ENCODE peak calls at places on chromosomes 11 and 22, in nine cellular contexts. T, U, C, W, E, H, R, D and S are unnamed samples.

GRCh38 chr11:131763193-131763890 is 392.9 kb downstream of the NTM start:
- DNase-seq in T (no peak), U (peak), C (no peak), W (no peak), E (no peak), H (no peak), R (peak), D (no peak), S (no peak)

GRCh38 chr22:35868938-35869337 is 151.3 kb downstream of the APOL5 start:
- DNase-seq in T (no peak), U (peak), C (no peak), W (no peak), E (peak), H (no peak), R (peak), D (no peak), S (no peak)

GRCh38 chr11:130389315-130389935 is 39.0 kb downstream of the ADAMTS8 start:
- DNase-seq in T (no peak), U (no peak), C (peak), W (no peak), E (no peak), H (no peak), R (peak), D (no peak), S (no peak)

GRCh38 chr11:16902979-16903378 is 111.2 kb downstream of the PLEKHA7 start:
- DNase-seq in T (no peak), U (no peak), C (no peak), W (peak), E (no peak), H (no peak), R (no peak), D (no peak), S (no peak)

GRCh38 chr11:110199184-110199981 is 97.0 kb downstream of the RDX start:
- DNase-seq in T (no peak), U (peak), C (no peak), W (no peak), E (peak), H (no peak), R (peak), D (no peak), S (no peak)

GRCh38 chr11:61967177-61967923 is at the start of gene FTH1:
- DNase-seq in T (peak), U (peak), C (peak), W (peak), E (peak), H (peak), R (peak), D (peak), S (peak)

GRCh38 chr11:82494988-82495432 is 238.7 kb downstream of the FAM181B start:
- DNase-seq in T (no peak), U (no peak), C (no peak), W (peak), E (peak), H (no peak), R (no peak), D (no peak), S (peak)

GRCh38 chr22:25833091-25833490 is 91.1 kb downstream of the MYO18B start:
- DNase-seq in T (no peak), U (no peak), C (peak), W (no peak), E (no peak), H (no peak), R (no peak), D (no peak), S (no peak)

GRCh38 chr11:113279591-113279990 is 34.8 kb upstream of the TTC12 start:
- DNase-seq in T (no peak), U (no peak), C (no peak), W (no peak), E (no peak), H (no peak), R (no peak), D (no peak), S (no peak)

GRCh38 chr11:116791002-116791812 is 472 bp downstream of the APOA5 start:
- DNase-seq in T (peak), U (peak), C (peak), W (peak), E (peak), H (peak), R (peak), D (peak), S (peak)

GRCh38 chr22:36546092-36546804 is 17.3 kb upstream of the EIF3D start:
- DNase-seq in T (no peak), U (peak), C (no peak), W (peak), E (peak), H (no peak), R (peak), D (no peak), S (peak)

GRCh38 chr22:47188337-47189055 is 426.0 kb downstream of the TBC1D22A start:
- DNase-seq in T (peak), U (no peak), C (no peak), W (no peak), E (no peak), H (no peak), R (no peak), D (no peak), S (no peak)

DNA sequence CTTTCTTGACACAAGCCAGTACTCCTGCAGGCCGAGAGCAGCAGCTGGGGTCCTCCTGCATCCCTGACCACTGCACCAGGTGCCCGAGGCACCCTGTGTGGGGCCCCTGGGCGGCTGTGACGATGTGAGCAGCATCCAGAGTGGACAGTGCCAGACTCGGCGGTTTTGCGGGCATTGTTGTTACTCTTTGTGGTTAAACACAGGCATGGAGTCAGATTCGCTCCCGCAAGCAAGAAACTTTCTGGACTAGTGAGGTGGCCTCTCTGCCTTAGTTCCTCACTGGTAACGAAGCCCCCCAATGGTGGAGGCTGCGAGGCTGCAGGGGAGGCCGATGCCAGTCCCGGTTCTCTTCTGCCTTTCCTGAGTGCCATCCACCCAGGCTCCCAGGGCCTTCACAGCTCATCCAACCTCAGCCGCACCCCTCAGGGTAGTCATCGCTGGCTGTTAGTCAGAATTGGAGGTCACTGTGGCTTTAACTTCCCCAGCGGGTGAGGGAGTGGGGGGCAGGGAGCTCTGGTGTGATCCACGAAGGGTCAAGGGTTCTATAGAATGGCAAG is 3.7 kb upstream of the CLDN5 start:
- DNase-seq in T (peak), U (no peak), C (no peak), W (no peak), E (no peak), H (no peak), R (no peak), D (no peak), S (no peak)
- H3K4me3 ChIP-seq in T (no peak), U (no peak), C (no peak), W (no peak), E (no peak), H (no peak), R (no peak), D (no peak), S (no peak)

GRCh38 chr11:57055780-57056179 is 67.1 kb downstream of the OR5AK2 start:
- DNase-seq in T (no peak), U (no peak), C (no peak), W (no peak), E (no peak), H (no peak), R (no peak), D (no peak), S (no peak)
- H3K4me3 ChIP-seq in T (no peak), U (no peak), C (no peak), W (no peak), E (no peak), H (no peak), R (no peak), D (no peak), S (no peak)

GRCh38 chr11:91435694-91436375 is 788.8 kb upstream of the FAT3 start:
- DNase-seq in T (no peak), U (no peak), C (no peak), W (no peak), E (peak), H (no peak), R (no peak), D (no peak), S (no peak)
- H3K4me3 ChIP-seq in T (no peak), U (no peak), C (no peak), W (no peak), E (no peak), H (no peak), R (no peak), D (no peak), S (no peak)

GRCh38 chr11:128734439-128735224 is 40.8 kb downstream of the FLI1 start:
- DNase-seq in T (no peak), U (no peak), C (peak), W (no peak), E (no peak), H (no peak), R (no peak), D (no peak), S (no peak)
- H3K4me3 ChIP-seq in T (no peak), U (no peak), C (no peak), W (peak), E (peak), H (no peak), R (no peak), D (peak), S (no peak)

GRCh38 chr11:32435511-32435946 is at the start of gene WT1:
- DNase-seq in T (no peak), U (peak), C (peak), W (no peak), E (peak), H (no peak), R (peak), D (no peak), S (peak)
- H3K4me3 ChIP-seq in T (no peak), U (peak), C (peak), W (no peak), E (peak), H (peak), R (peak), D (no peak), S (peak)

DNA sequence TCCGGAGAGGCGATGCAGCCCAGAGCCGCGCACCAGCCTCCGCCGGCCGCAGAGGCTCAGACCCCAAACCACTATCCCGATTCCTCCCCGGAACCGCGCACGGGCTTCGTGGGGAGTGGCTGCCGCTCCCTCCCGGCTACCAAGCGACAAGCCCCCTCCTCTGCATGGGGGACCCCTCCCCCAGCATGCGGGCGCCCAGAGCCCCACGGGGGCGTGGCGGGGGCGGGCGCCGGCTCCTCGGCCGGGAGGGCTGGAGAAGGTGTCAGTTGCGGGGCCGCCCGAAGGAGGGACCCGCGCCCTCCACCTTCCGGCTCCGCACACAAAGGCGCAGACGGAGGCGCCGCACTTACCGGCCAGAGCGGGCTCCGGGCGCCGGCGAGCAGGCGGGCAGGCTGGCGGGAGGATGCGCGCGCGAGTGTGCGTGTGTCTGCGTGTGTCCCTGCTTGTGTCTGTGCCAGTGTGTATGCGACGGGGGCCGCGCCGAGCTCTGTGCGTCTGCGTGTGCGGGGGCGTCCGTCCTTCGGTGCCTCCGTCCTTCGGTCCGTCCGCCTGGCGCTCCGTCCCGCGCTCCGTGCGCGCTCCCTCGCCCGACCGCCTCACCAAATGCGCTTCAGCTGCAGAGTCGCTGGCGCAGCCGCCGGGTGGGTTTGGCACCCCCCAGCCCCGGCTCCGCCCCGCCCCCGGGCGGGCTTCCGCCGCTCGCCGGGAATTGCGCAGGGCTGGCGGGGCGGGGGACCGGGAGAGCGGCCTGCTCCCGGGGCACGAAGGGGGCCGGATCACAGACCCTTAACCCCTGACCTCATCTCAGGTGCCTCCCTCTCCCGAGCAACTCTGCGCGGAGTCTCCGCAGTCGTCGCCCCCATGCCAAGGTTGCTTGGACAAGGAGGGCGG is at the start of gene PTPN5:
- DNase-seq in T (peak), U (peak), C (no peak), W (no peak), E (peak), H (no peak), R (no peak), D (no peak), S (peak)
- H3K4me3 ChIP-seq in T (peak), U (peak), C (peak), W (no peak), E (peak), H (peak), R (peak), D (no peak), S (peak)